ENCODE peak calls at places on chromosomes 13 and 19, in ten cellular contexts. W is fibroblast of lung; J is breast epithelium; B is GM12892; O is stimulated activated CD4-positive, alpha-beta T cell treated with anti-CD3 and anti-CD28 coated beads, Interleukin-4, amount 100 ng/mL, for 48 hours; Q is kidney epithelial cell; G is HT-29; X is EH; K is activated CD4-positive, CD25-positive, alpha-beta regulatory T cell treated with anti-CD3 and anti-CD28 coated beads, Interleukin-2, amount 50 U/mL, for 16 hours; A is fibroblast of the conjunctiva. D is an unnamed sample.

GRCh38 chr19:944171-944567 is 18.3 kb downstream of the ARID3A start:
- DNase-seq in O (no peak), G (no peak), A (no peak), Q (no peak), W (no peak), J (no peak), K (no peak), B (no peak), X (no peak), D (no peak)

GRCh38 chr19:3324405-3324856 is 42.0 kb upstream of the NFIC start:
- DNase-seq in Q (no peak), G (peak), O (peak), B (peak), K (peak), J (no peak), X (peak), A (no peak), W (no peak), D (peak)

GRCh38 chr13:110957181-110957884 is 42.5 kb upstream of the ANKRD10 start:
- DNase-seq in O (no peak), G (no peak), J (no peak), X (peak), Q (no peak), A (no peak), K (no peak), W (peak), B (no peak), D (no peak)

GRCh38 chr13:45601680-45602079 is 13.9 kb downstream of the ERICH6B start:
- DNase-seq in B (no peak), W (no peak), J (no peak), A (no peak), Q (no peak), X (no peak), O (no peak), K (no peak), G (no peak), D (no peak)

GRCh38 chr13:19071161-19071936 is 110.3 kb downstream of the TUBA3C start:
- DNase-seq in A (no peak), O (no peak), K (no peak), J (no peak), B (no peak), Q (no peak), G (no peak), X (no peak), W (no peak), D (no peak)

GRCh38 chr19:11736696-11737095 is 2.0 kb downstream of the ZNF823 start:
- DNase-seq in K (no peak), Q (no peak), G (peak), J (no peak), X (peak), O (peak), B (peak), A (peak), W (peak), D (no peak)

GRCh38 chr19:4577020-4577782 is 17.7 kb upstream of the SEMA6B start:
- DNase-seq in X (peak), J (no peak), O (no peak), K (no peak), W (no peak), G (no peak), Q (no peak), B (no peak), A (no peak), D (no peak)

GRCh38 chr19:52170304-52170703 is 1.1 kb downstream of the ZNF836 start:
- DNase-seq in J (no peak), X (peak), K (no peak), B (no peak), G (no peak), O (no peak), Q (no peak), A (no peak), W (no peak), D (no peak)

GRCh38 chr19:33681081-33681680 is 59.4 kb downstream of the CHST8 start:
- DNase-seq in G (no peak), B (no peak), K (no peak), A (no peak), W (no peak), Q (no peak), J (peak), O (no peak), X (no peak), D (no peak)

GRCh38 chr19:55486971-55487883 is 1.0 kb upstream of the SSC5D start:
- DNase-seq in X (peak), J (no peak), O (peak), A (peak), W (peak), G (peak), B (no peak), K (no peak), Q (peak), D (no peak)

GRCh38 chr19:46081928-46082727 is 41.3 kb upstream of the IGFL4 start:
- DNase-seq in Q (no peak), J (no peak), O (no peak), K (no peak), X (peak), B (peak), A (peak), W (peak), G (peak), D (no peak)

GRCh38 chr19:15863272-15863671 is 34.6 kb downstream of the CYP4F2 start:
- DNase-seq in J (no peak), X (no peak), A (no peak), G (no peak), W (no peak), K (no peak), Q (no peak), B (no peak), O (no peak), D (no peak)

GRCh38 chr19:6340493-6341201 is 7.2 kb upstream of the ACER1 start:
- DNase-seq in J (no peak), K (no peak), G (no peak), W (no peak), A (no peak), X (no peak), Q (no peak), O (no peak), B (no peak), D (no peak)

GRCh38 chr13:113125506-113126264 is 3.1 kb downstream of the F10 start:
- DNase-seq in K (no peak), O (no peak), X (no peak), B (no peak), Q (no peak), W (no peak), G (no peak), A (no peak), J (peak), D (no peak)

GRCh38 chr13:112859817-112860190 is 109.2 kb upstream of the MCF2L start:
- DNase-seq in A (peak), G (no peak), K (no peak), J (no peak), W (peak), B (no peak), X (peak), Q (peak), O (no peak), D (no peak)

GRCh38 chr13:111156421-111156820 is 41.3 kb downstream of the ARHGEF7 start:
- DNase-seq in X (peak), G (no peak), O (no peak), Q (no peak), A (no peak), K (no peak), B (no peak), W (no peak), J (no peak), D (no peak)

GRCh38 chr13:32838985-32839384 is 177.2 kb upstream of the KL start:
- DNase-seq in G (peak), X (peak), Q (no peak), W (peak), O (no peak), J (no peak), K (no peak), B (peak), A (no peak), D (no peak)

GRCh38 chr13:40398060-40398459 is 268.4 kb downstream of the FOXO1 start:
- DNase-seq in B (no peak), W (no peak), A (no peak), Q (no peak), K (no peak), J (no peak), G (no peak), O (no peak), X (no peak), D (no peak)

D was measured in nucleus accumbens.